ENCODE peak calls at places on chromosomes 13 and 19, in five cellular contexts. One of them, this sample, is unnamed.

GRCh38 chr19:33325920-33326319 is 23.6 kb upstream of the CEBPA start:
- DNase-seq in Panc1: no peak
- DNase-seq in Caco-2: no peak
- DNase-seq in thoracic aorta: no peak
- DNase-seq in CD8-positive, alpha-beta memory T cell: no peak
- DNase-seq in this sample: no peak

GRCh38 chr13:107203146-107203847 is 635.4 kb upstream of the ARGLU1 start:
- DNase-seq in Panc1: no peak
- DNase-seq in Caco-2: peak; percentile 45
- DNase-seq in thoracic aorta: no peak
- DNase-seq in CD8-positive, alpha-beta memory T cell: no peak
- DNase-seq in this sample: no peak

GRCh38 chr13:73416093-73416492 is 357.3 kb downstream of the KLF5 start:
- DNase-seq in Panc1: no peak
- DNase-seq in Caco-2: no peak
- DNase-seq in thoracic aorta: no peak
- DNase-seq in CD8-positive, alpha-beta memory T cell: no peak
- DNase-seq in this sample: no peak

GRCh38 chr13:51644649-51645048 is 60.4 kb downstream of the WDFY2 start:
- DNase-seq in Panc1: no peak
- DNase-seq in Caco-2: no peak
- DNase-seq in thoracic aorta: no peak
- DNase-seq in CD8-positive, alpha-beta memory T cell: peak; percentile 13
- DNase-seq in this sample: no peak

GRCh38 chr13:113929628-113930615 is 44.0 kb downstream of the C13orf46 start:
- DNase-seq in Panc1: no peak
- DNase-seq in Caco-2: no peak
- DNase-seq in thoracic aorta: peak; percentile 2
- DNase-seq in CD8-positive, alpha-beta memory T cell: no peak
- DNase-seq in this sample: no peak

GRCh38 chr19:17109962-17110598 is 34.5 kb downstream of the MYO9B start:
- DNase-seq in Panc1: no peak
- DNase-seq in Caco-2: no peak
- DNase-seq in thoracic aorta: no peak
- DNase-seq in CD8-positive, alpha-beta memory T cell: peak; percentile 20
- DNase-seq in this sample: no peak

GRCh38 chr19:33306191-33306590 is 3.9 kb upstream of the CEBPA start:
- DNase-seq in Panc1: no peak
- DNase-seq in Caco-2: no peak
- DNase-seq in thoracic aorta: no peak
- DNase-seq in CD8-positive, alpha-beta memory T cell: no peak
- DNase-seq in this sample: no peak

GRCh38 chr19:48959341-48960239 is 4.9 kb downstream of the BAX start:
- DNase-seq in Panc1: no peak
- DNase-seq in Caco-2: no peak
- DNase-seq in thoracic aorta: no peak
- DNase-seq in CD8-positive, alpha-beta memory T cell: peak; percentile 29
- DNase-seq in this sample: no peak

GRCh38 chr19:5031231-5032100 is 62.6 kb downstream of the KDM4B start:
- DNase-seq in Panc1: peak; percentile 50
- DNase-seq in Caco-2: peak; percentile 91
- DNase-seq in thoracic aorta: no peak
- DNase-seq in CD8-positive, alpha-beta memory T cell: peak; percentile 71
- DNase-seq in this sample: peak; percentile 23

GRCh38 chr19:6773323-6773931 is 919 bp downstream of the VAV1 start:
- DNase-seq in Panc1: no peak
- DNase-seq in Caco-2: no peak
- DNase-seq in thoracic aorta: no peak
- DNase-seq in CD8-positive, alpha-beta memory T cell: peak; percentile 57
- DNase-seq in this sample: no peak

GRCh38 chr19:8489591-8490394 is 12.6 kb downstream of the PRAM1 start:
- DNase-seq in Panc1: no peak
- DNase-seq in Caco-2: no peak
- DNase-seq in thoracic aorta: no peak
- DNase-seq in CD8-positive, alpha-beta memory T cell: no peak
- DNase-seq in this sample: no peak

GRCh38 chr19:50222691-50223438 is 19.4 kb downstream of the MYH14 start:
- DNase-seq in Panc1: no peak
- DNase-seq in Caco-2: no peak
- DNase-seq in thoracic aorta: no peak
- DNase-seq in CD8-positive, alpha-beta memory T cell: no peak
- DNase-seq in this sample: no peak

GRCh38 chr13:23615677-23616076 is 45.5 kb downstream of the TNFRSF19 start:
- DNase-seq in Panc1: no peak
- DNase-seq in Caco-2: no peak
- DNase-seq in thoracic aorta: no peak
- DNase-seq in CD8-positive, alpha-beta memory T cell: no peak
- DNase-seq in this sample: peak; percentile 85

GRCh38 chr19:30112666-30113065 is 170.6 kb downstream of the URI1 start:
- DNase-seq in Panc1: no peak
- DNase-seq in Caco-2: no peak
- DNase-seq in thoracic aorta: no peak
- DNase-seq in CD8-positive, alpha-beta memory T cell: no peak
- DNase-seq in this sample: no peak

GRCh38 chr19:5881543-5882299 is 11.4 kb upstream of the FUT5 start:
- DNase-seq in Panc1: no peak
- DNase-seq in Caco-2: no peak
- DNase-seq in thoracic aorta: no peak
- DNase-seq in CD8-positive, alpha-beta memory T cell: no peak
- DNase-seq in this sample: no peak

GRCh38 chr13:51923983-51924539 is 62.3 kb downstream of the CCDC70 start:
- DNase-seq in Panc1: no peak
- DNase-seq in Caco-2: peak; percentile 56
- DNase-seq in thoracic aorta: no peak
- DNase-seq in CD8-positive, alpha-beta memory T cell: no peak
- DNase-seq in this sample: no peak

GRCh38 chr19:45591004-45591637 is 6.5 kb upstream of the OPA3 start:
- DNase-seq in Panc1: no peak
- DNase-seq in Caco-2: peak; percentile 85
- DNase-seq in thoracic aorta: no peak
- DNase-seq in CD8-positive, alpha-beta memory T cell: no peak
- DNase-seq in this sample: no peak

GRCh38 chr19:41895745-41896580 is 13.0 kb downstream of the ARHGEF1 start:
- DNase-seq in Panc1: no peak
- DNase-seq in Caco-2: no peak
- DNase-seq in thoracic aorta: no peak
- DNase-seq in CD8-positive, alpha-beta memory T cell: no peak
- DNase-seq in this sample: no peak

GRCh38 chr13:56457535-56458200 is 683.0 kb upstream of the PRR20A start:
- DNase-seq in Panc1: no peak
- DNase-seq in Caco-2: no peak
- DNase-seq in thoracic aorta: no peak
- DNase-seq in CD8-positive, alpha-beta memory T cell: no peak
- DNase-seq in this sample: no peak

GRCh38 chr13:55727683-55728082 is 1413.0 kb upstream of the PRR20A start:
- DNase-seq in Panc1: no peak
- DNase-seq in Caco-2: no peak
- DNase-seq in thoracic aorta: no peak
- DNase-seq in CD8-positive, alpha-beta memory T cell: no peak
- DNase-seq in this sample: no peak

GRCh38 chr19:51735759-51736449 is 12.1 kb upstream of the HAS1 start:
- DNase-seq in Panc1: no peak
- DNase-seq in Caco-2: no peak
- DNase-seq in thoracic aorta: peak; percentile 41
- DNase-seq in CD8-positive, alpha-beta memory T cell: no peak
- DNase-seq in this sample: no peak

DNA sequence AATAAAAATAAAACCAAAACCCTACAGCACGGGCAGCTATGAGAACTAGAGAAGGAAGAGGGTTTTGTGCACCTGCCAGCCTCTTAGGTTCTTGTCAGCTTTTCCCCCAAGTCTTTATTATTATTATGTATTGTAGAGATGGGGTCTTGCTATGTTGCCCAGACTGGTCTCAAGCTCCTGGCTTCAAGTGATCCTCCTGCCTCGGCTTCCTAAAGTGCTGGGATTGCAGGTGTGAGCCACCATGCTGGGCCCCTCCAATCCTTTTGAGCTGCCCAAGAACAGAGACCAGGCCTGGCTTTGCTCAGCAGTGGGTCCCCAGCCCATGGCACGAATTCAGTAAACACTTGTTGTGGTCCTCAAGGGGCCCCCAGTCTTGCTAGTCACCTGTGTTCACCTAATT is 1.5 kb upstream of the NDUFS7 start:
- DNase-seq in Panc1: no peak
- DNase-seq in Caco-2: no peak
- DNase-seq in thoracic aorta: no peak
- DNase-seq in CD8-positive, alpha-beta memory T cell: no peak
- DNase-seq in this sample: no peak
- H3K4me3 ChIP-seq in Panc1: no peak overlapping the region
- H3K4me3 ChIP-seq in Caco-2: no peak overlapping the region
- H3K4me3 ChIP-seq in thoracic aorta: no peak overlapping the region
- H3K4me3 ChIP-seq in CD8-positive, alpha-beta memory T cell: no peak overlapping the region
- H3K4me3 ChIP-seq in this sample: no peak overlapping the region

GRCh38 chr19:54312011-54312410 is 955 bp downstream of the LILRA5 start:
- DNase-seq in Panc1: no peak
- DNase-seq in Caco-2: no peak
- DNase-seq in thoracic aorta: no peak
- DNase-seq in CD8-positive, alpha-beta memory T cell: no peak
- DNase-seq in this sample: no peak
- H3K27me3 ChIP-seq in Panc1: peaks cover 11% of the 10 kb centered on the region
- H3K27me3 ChIP-seq in Caco-2: no peaks in the 10 kb centered on the region
- H3K27me3 ChIP-seq in thoracic aorta: no peaks in the 10 kb centered on the region
- H3K27me3 ChIP-seq in CD8-positive, alpha-beta memory T cell: no peaks in the 10 kb centered on the region
- H3K27me3 ChIP-seq in this sample: no peaks in the 10 kb centered on the region

DNA sequence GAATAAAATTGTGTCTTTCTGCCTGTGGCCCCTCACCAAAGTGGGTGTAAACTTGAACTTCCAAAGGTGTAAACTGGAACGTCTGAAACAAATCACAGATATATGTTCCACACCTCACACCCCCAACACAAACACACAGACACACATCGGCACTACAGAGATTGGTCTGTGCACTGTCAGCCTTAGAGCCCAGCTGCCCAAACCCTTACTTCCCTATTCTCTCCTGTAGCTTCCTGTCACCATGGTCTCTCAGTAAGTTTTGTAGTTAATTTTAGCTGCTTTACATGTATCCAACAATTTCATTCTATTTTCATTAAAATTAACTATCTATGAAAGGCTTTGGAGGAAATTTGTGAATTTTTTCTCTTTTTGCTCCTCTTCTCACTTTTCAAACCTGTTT is 5.4 kb downstream of the TM9SF2 start:
- DNase-seq in Panc1: no peak
- DNase-seq in Caco-2: no peak
- DNase-seq in thoracic aorta: no peak
- DNase-seq in CD8-positive, alpha-beta memory T cell: no peak
- DNase-seq in this sample: no peak
- H3K4me3 ChIP-seq in Panc1: no peak overlapping the region
- H3K4me3 ChIP-seq in Caco-2: no peak overlapping the region
- H3K4me3 ChIP-seq in thoracic aorta: no peak overlapping the region
- H3K4me3 ChIP-seq in CD8-positive, alpha-beta memory T cell: no peak overlapping the region
- H3K4me3 ChIP-seq in this sample: no peak overlapping the region

DNA sequence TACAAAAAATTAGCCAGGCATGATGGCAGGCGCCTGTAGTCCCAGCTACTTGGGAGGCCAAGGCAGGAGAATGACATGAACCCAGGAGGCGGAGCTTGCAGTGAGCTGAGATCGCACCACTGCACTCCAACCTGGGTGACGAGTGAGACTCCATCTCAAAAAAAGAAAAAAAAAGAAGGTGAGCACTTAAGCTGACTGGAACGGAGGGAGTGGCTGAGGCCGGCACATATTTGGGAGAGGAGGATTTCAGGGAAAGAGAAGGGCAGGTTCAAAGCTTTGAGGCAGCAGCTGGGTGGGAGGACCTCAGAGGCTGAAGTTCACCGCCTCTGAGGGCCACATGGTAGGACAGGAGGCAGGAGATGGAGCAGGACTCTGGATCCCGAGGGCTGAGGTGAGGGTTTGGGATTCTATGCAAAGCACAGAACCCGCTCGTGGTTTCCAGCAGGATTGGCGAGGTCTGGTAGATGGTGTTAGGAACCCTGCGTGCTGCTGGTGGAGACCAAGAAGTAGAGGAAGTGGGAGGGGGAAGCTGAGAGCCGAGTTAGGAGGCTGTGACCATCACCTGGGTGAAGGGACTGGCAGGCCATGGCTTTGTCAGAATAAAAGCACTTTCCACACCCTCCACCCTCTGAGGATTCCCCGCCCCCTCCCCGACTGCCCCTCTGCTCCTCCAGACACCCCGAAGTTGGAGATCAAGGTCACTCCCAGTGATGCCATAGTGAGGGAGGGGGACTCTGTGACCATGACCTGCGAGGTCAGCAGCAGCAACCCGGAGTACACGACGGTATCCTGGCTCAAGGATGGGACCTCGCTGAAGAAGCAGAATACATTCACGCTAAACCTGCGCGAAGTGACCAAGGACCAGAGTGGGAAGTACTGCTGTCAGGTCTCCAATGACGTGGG is 8.3 kb downstream of the CD22 start:
- DNase-seq in Panc1: no peak
- DNase-seq in Caco-2: no peak
- DNase-seq in thoracic aorta: no peak
- DNase-seq in CD8-positive, alpha-beta memory T cell: no peak
- DNase-seq in this sample: no peak
- H3K27me3 ChIP-seq in Panc1: no peaks in the 10 kb centered on the region
- H3K27me3 ChIP-seq in Caco-2: no peaks in the 10 kb centered on the region
- H3K27me3 ChIP-seq in thoracic aorta: no peaks in the 10 kb centered on the region
- H3K27me3 ChIP-seq in CD8-positive, alpha-beta memory T cell: peaks cover 11% of the 10 kb centered on the region
- H3K27me3 ChIP-seq in this sample: peaks cover 4% of the 10 kb centered on the region

DNA sequence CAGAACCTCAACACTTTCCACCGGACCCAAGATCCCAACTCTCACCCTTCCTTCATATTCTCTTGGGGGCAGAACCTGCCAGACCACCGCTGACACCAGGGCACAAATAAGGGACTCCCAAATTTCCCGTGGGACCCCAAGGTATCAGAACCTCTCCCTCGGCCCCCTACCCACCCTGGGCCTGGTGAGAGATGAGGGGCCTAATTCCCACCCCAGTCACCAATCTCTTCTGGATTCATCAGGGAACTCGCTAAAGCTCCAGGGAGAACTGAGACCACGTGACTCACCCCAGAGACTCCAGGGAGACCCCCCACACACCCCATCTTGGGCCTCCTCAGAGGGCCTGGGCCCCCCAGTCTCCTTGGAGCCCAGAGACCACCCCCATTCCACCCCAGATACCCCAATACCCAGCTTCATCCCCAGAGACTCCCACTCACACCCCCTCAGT is 1.8 kb downstream of the LMNB2 start:
- DNase-seq in Panc1: no peak
- DNase-seq in Caco-2: no peak
- DNase-seq in thoracic aorta: no peak
- DNase-seq in CD8-positive, alpha-beta memory T cell: no peak
- DNase-seq in this sample: no peak
- H3K4me3 ChIP-seq in Panc1: peak overlapping the region; percentile 75
- H3K4me3 ChIP-seq in Caco-2: no peak overlapping the region
- H3K4me3 ChIP-seq in thoracic aorta: no peak overlapping the region
- H3K4me3 ChIP-seq in CD8-positive, alpha-beta memory T cell: no peak overlapping the region
- H3K4me3 ChIP-seq in this sample: no peak overlapping the region

GRCh38 chr13:32314271-32314967 is 744 bp downstream of the ZAR1L start:
- DNase-seq in Panc1: no peak
- DNase-seq in Caco-2: no peak
- DNase-seq in thoracic aorta: no peak
- DNase-seq in CD8-positive, alpha-beta memory T cell: no peak
- DNase-seq in this sample: no peak
- H3K27me3 ChIP-seq in Panc1: no peaks in the 10 kb centered on the region
- H3K27me3 ChIP-seq in Caco-2: no peaks in the 10 kb centered on the region
- H3K27me3 ChIP-seq in thoracic aorta: no peaks in the 10 kb centered on the region
- H3K27me3 ChIP-seq in CD8-positive, alpha-beta memory T cell: no peaks in the 10 kb centered on the region
- H3K27me3 ChIP-seq in this sample: no peaks in the 10 kb centered on the region

GRCh38 chr13:100826441-100826840 is 151.8 kb upstream of the TMTC4 start:
- DNase-seq in Panc1: no peak
- DNase-seq in Caco-2: no peak
- DNase-seq in thoracic aorta: no peak
- DNase-seq in CD8-positive, alpha-beta memory T cell: no peak
- DNase-seq in this sample: no peak
- H3K4me3 ChIP-seq in Panc1: no peak overlapping the region
- H3K4me3 ChIP-seq in Caco-2: no peak overlapping the region
- H3K4me3 ChIP-seq in thoracic aorta: no peak overlapping the region
- H3K4me3 ChIP-seq in CD8-positive, alpha-beta memory T cell: no peak overlapping the region
- H3K4me3 ChIP-seq in this sample: no peak overlapping the region

GRCh38 chr13:28434934-28435333 is 60.0 kb downstream of the FLT1 start:
- DNase-seq in Panc1: no peak
- DNase-seq in Caco-2: no peak
- DNase-seq in thoracic aorta: no peak
- DNase-seq in CD8-positive, alpha-beta memory T cell: no peak
- DNase-seq in this sample: no peak
- H3K27me3 ChIP-seq in Panc1: peaks cover 7% of the 10 kb centered on the region
- H3K27me3 ChIP-seq in Caco-2: no peaks in the 10 kb centered on the region
- H3K27me3 ChIP-seq in thoracic aorta: no peaks in the 10 kb centered on the region
- H3K27me3 ChIP-seq in CD8-positive, alpha-beta memory T cell: no peaks in the 10 kb centered on the region
- H3K27me3 ChIP-seq in this sample: no peaks in the 10 kb centered on the region